ENCODE peak calls at places on chromosomes 3 and 15, in seven cellular contexts. G, B, C, N, J, Z and D are unnamed samples.

GRCh38 chr15:43267439-43267838 is 711 bp upstream of the TGM5 start:
- DNase-seq in N (no peak), C (no peak), B (no peak), G (no peak), J (no peak), Z (no peak), D (no peak)

GRCh38 chr3:44111482-44111881 is 130.2 kb upstream of the TOPAZ1 start:
- DNase-seq in N (no peak), C (no peak), B (no peak), G (no peak), J (no peak), Z (no peak), D (no peak)

GRCh38 chr3:73808862-73809509 is 184.2 kb upstream of the PDZRN3 start:
- DNase-seq in N (no peak), J (no peak), Z (no peak), B (no peak), G (no peak), C (no peak), D (peak)

GRCh38 chr15:68629519-68630204 is 50.9 kb downstream of the CORO2B start:
- DNase-seq in G (no peak), B (no peak), N (no peak), J (peak), C (no peak), Z (no peak), D (no peak)

GRCh38 chr3:138082085-138082991 is 33.1 kb downstream of the DZIP1L start:
- DNase-seq in C (no peak), G (no peak), J (no peak), B (no peak), Z (no peak), N (no peak), D (no peak)

GRCh38 chr15:77599899-77600298 is 32.8 kb downstream of the LINGO1 start:
- DNase-seq in C (no peak), Z (no peak), J (peak), G (no peak), N (no peak), B (no peak), D (no peak)

GRCh38 chr15:98754283-98755022 is 106.1 kb downstream of the IGF1R start:
- DNase-seq in B (no peak), N (no peak), J (no peak), C (no peak), Z (no peak), G (no peak), D (no peak)

GRCh38 chr3:53201190-53201504 is 40.1 kb downstream of the PRKCD start:
- DNase-seq in B (no peak), G (no peak), J (no peak), N (no peak), C (no peak), Z (no peak), D (no peak)

GRCh38 chr3:126676919-126677705 is 22.2 kb upstream of the TXNRD3 start:
- DNase-seq in C (no peak), B (no peak), J (no peak), G (no peak), N (no peak), Z (no peak), D (peak)

GRCh38 chr3:114680299-114680698 is 386.5 kb downstream of the TIGIT start:
- DNase-seq in B (no peak), N (no peak), G (no peak), Z (no peak), J (no peak), C (no peak), D (no peak)

GRCh38 chr15:25268166-25268565 is 170.7 kb downstream of the UBE3A start:
- DNase-seq in B (no peak), G (no peak), C (no peak), N (no peak), J (no peak), Z (no peak), D (no peak)

GRCh38 chr15:57720861-57721260 is 14.3 kb downstream of the POLR2M start:
- DNase-seq in C (no peak), N (no peak), Z (no peak), G (no peak), J (no peak), B (no peak), D (no peak)

GRCh38 chr3:27717200-27717852 is 4.8 kb downstream of the EOMES start:
- DNase-seq in J (no peak), B (no peak), G (no peak), C (no peak), N (no peak), Z (no peak), D (no peak)